ENCODE peak calls at places on chromosomes 6 and 20, in seven cellular contexts. N, M, F, A, H, C and J are unnamed samples.

GRCh38 chr6:6689413-6690143 is 101.1 kb downstream of the LY86 start:
- DNase-seq in H (no peak), N (no peak), M (no peak), F (no peak), C (no peak), A (no peak), J (no peak)

GRCh38 chr6:111260570-111261298 is 173.4 kb downstream of the SLC16A10 start:
- DNase-seq in M (no peak), C (no peak), A (peak), H (no peak), N (no peak), F (no peak), J (no peak)

GRCh38 chr6:56841372-56841749 is 113.5 kb upstream of the BEND6 start:
- DNase-seq in A (no peak), M (no peak), N (no peak), C (no peak), H (no peak), F (no peak), J (no peak)

GRCh38 chr6:24719125-24719931 is at the start of gene C6orf62:
- DNase-seq in M (no peak), N (no peak), F (peak), H (peak), C (peak), A (no peak), J (no peak)

GRCh38 chr6:135274561-135275293 is 93.6 kb downstream of the MYB start:
- DNase-seq in C (no peak), H (no peak), F (no peak), A (no peak), N (no peak), M (no peak), J (no peak)

GRCh38 chr20:12592756-12593155 is 416.0 kb upstream of the SPTLC3 start:
- DNase-seq in M (no peak), H (no peak), C (no peak), F (no peak), A (no peak), N (no peak), J (no peak)

GRCh38 chr6:139124887-139125672 is 9.8 kb upstream of the HECA start:
- DNase-seq in C (peak), F (peak), N (no peak), H (peak), A (peak), M (peak), J (peak)

GRCh38 chr6:72182337-72183246 is 296.2 kb downstream of the RIMS1 start:
- DNase-seq in M (no peak), A (no peak), N (peak), F (peak), C (no peak), H (peak), J (no peak)

GRCh38 chr20:2879148-2879547 is 5.9 kb downstream of the PTPRA start:
- DNase-seq in C (no peak), H (no peak), F (no peak), A (no peak), M (no peak), N (no peak), J (no peak)

GRCh38 chr6:156985309-156985708 is 208.1 kb downstream of the ARID1B start:
- DNase-seq in H (no peak), C (no peak), F (no peak), M (no peak), N (no peak), A (no peak), J (no peak)

GRCh38 chr6:150685860-150686259 is 86.2 kb downstream of the PLEKHG1 start:
- DNase-seq in H (peak), A (peak), N (peak), F (peak), C (peak), M (peak), J (peak)

DNA sequence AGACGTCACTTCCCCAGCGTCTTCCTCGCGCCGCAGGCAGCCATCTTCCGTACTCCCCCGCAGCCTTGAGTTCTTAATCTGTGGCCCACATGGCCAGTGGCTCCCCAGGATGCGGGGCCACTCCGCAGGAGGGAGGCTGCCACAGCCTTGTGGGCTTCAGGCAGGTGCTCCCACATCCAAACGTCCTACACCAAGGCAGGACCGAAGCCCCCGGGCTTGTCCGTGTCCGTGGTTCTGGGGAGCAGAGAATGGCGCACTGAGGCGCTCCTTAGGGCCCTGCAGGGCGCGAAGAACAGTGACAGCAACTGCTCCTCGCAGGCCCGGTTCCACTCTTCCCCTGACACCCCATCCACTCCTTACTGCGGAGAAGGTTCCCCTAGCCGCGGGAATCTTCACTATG is 755.8 kb downstream of the PRIM2 start:
- DNase-seq in H (no peak), N (no peak), M (no peak), C (no peak), F (no peak), A (no peak), J (no peak)
- TF ChIP-seq TAF1 in H (no peak), N (no peak), M (no peak), C (no peak), F (no peak), A (no peak), J (no peak)

DNA sequence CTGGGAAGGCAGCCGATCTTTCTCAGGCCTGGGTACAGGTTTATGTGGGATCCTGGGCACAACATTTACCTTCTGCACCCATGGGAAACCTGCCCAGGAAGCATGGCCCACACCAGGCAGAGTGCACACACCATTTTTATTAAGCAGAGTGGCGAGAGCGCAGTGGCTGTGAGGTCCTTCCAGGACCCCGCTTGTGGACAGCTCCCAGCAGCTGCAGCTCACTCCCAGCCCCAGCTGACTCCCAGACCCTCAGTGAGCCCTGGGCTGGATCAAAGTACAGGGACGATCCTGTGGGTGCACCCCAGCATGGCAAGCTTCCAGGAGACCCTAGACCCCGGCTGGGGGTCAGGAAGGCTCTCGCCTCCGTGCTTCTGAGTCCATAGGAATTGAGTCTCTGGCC is 65.5 kb upstream of the SLCO4A1 start:
- DNase-seq in H (no peak), C (no peak), A (peak), M (no peak), F (no peak), N (no peak), J (no peak)
- TF ChIP-seq TAF1 in H (no peak), C (no peak), A (no peak), M (no peak), F (no peak), N (no peak), J (no peak)

DNA sequence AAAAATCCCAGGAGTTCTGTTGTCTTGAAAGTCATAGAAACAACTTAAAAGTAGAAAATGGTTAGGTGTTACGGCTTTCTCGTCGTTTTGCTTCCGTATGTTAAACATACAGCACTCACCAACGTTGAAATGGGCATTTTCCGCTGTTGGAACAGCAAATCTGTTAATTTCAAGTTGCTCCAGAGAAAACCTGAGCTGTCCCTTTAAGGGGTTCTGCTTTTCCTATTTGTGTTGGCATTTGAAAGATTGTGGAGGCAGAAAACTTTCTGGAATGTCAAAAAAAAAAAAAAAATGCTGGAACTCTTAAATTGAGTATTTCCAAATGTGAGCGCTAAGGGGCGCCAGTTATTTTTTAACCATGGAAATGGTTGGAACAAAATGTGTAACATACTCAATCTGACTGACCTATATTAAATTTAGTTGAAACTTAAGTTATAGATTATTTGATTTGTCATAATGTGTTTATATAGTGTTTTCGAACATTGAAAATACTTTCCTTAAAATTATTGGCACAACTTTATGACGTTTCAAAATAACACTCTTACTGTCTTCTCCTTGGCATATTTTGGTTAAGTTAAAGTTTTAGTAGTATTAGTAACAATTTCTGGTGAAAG is 2.2 kb downstream of the QKI start:
- DNase-seq in C (no peak), M (no peak), H (no peak), A (no peak), F (no peak), N (no peak), J (peak)
- TF ChIP-seq TAF1 in C (no peak), M (no peak), H (peak), A (no peak), F (no peak), N (no peak), J (no peak)

GRCh38 chr6:49462927-49463611 is at the start of the genes CENPQ and MMUT:
- DNase-seq in N (peak), M (peak), H (peak), F (peak), A (peak), C (peak), J (peak)

GRCh38 chr6:49462599-49462926 is 490 bp downstream of the MMUT start:
- DNase-seq in N (no peak), C (no peak), F (no peak), A (no peak), M (no peak), H (no peak), J (no peak)

GRCh38 chr6:49463612-49463967 is 420 bp downstream of the CENPQ start:
- DNase-seq in F (no peak), H (no peak), A (no peak), C (no peak), M (no peak), N (no peak), J (no peak)

GRCh38 chr6:49462071-49462470 is 982 bp downstream of the MMUT start:
- DNase-seq in M (no peak), H (no peak), A (no peak), C (no peak), F (no peak), N (no peak), J (no peak)

DNA sequence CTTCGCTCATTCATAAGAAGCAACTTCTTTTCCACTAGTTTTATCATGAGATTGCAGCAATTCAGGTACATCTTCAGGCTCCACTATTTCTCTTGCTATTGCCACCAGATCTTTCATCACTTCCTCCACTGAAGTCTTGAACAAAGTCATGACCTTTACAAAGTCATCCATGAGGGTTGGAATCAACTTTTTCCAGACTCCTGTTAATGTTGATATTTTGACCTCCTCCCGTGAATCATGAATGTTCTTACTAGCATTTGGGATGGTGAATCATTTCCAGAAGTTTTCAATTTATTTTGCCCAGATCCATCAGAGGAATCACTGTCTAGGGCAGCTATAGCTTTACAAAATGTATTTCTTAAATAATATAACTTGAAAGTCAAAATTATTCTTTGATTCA is 1.5 kb downstream of the CENPQ start:
- DNase-seq in H (no peak), M (no peak), A (no peak), N (no peak), F (no peak), C (no peak), J (no peak)
- TF ChIP-seq TAF1 in H (no peak), M (no peak), A (no peak), N (no peak), F (no peak), C (no peak), J (no peak)

GRCh38 chr20:15700147-15700765 is 873.0 kb downstream of the KIF16B start:
- DNase-seq in H (peak), A (no peak), N (no peak), F (no peak), C (no peak), M (no peak), J (no peak)

GRCh38 chr20:15703171-15703911 is 869.9 kb downstream of the KIF16B start:
- DNase-seq in F (no peak), M (no peak), N (no peak), C (no peak), H (no peak), A (no peak), J (peak)

GRCh38 chr20:15702161-15702560 is 871.1 kb downstream of the KIF16B start:
- DNase-seq in N (no peak), C (no peak), H (no peak), M (no peak), A (no peak), F (no peak), J (no peak)

GRCh38 chr20:15699431-15700146 is 873.7 kb downstream of the KIF16B start:
- DNase-seq in H (no peak), F (no peak), A (no peak), M (no peak), C (no peak), N (no peak), J (no peak)
- TF ChIP-seq TAF1 in H (no peak), F (no peak), A (no peak), M (no peak), C (no peak), N (no peak), J (no peak)